ENCODE peak calls at places on chromosome 1, in seven cellular contexts. W, U, R, L, A, F and I are unnamed samples.

GRCh38 chr1:229068266-229069043 is 202.5 kb upstream of the RAB4A start:
- DNase-seq in A (no peak), U (no peak), F (no peak), W (no peak), R (no peak), L (peak; percentile 80), I (no peak)

GRCh38 chr1:215156232-215156631 is 73.7 kb downstream of the KCNK2 start:
- DNase-seq in F (no peak), R (no peak), U (no peak), A (no peak), W (peak; percentile 21), L (no peak), I (peak; percentile 43)

GRCh38 chr1:225814381-225814780 is 4.5 kb downstream of the EPHX1 start:
- DNase-seq in F (no peak), U (peak; percentile 86), A (no peak), L (no peak), W (no peak), R (no peak), I (no peak)

GRCh38 chr1:153548722-153549695 is at the start of gene S100A3:
- DNase-seq in L (no peak), W (peak; percentile 94), R (no peak), U (peak; percentile 95), F (peak; percentile 82), A (no peak), I (peak; percentile 81)

GRCh38 chr1:17791464-17791863 is 36.3 kb downstream of the ACTL8 start:
- DNase-seq in W (no peak), F (no peak), U (peak; percentile 21), R (no peak), L (no peak), A (no peak), I (no peak)

GRCh38 chr1:150968491-150968890 is 6.1 kb downstream of the CERS2 start:
- DNase-seq in U (no peak), L (no peak), W (no peak), A (no peak), R (no peak), F (no peak), I (no peak)

GRCh38 chr1:234972411-234973191 is 156.0 kb downstream of the TOMM20 start:
- DNase-seq in A (no peak), R (peak; percentile 45), L (no peak), F (no peak), W (no peak), U (peak; percentile 78), I (no peak)

GRCh38 chr1:205360166-205360565 is 3.4 kb upstream of the KLHDC8A start:
- DNase-seq in L (no peak), R (no peak), A (no peak), U (no peak), F (no peak), W (no peak), I (no peak)

GRCh38 chr1:232684331-232685105 is 54.6 kb upstream of the SIPA1L2 start:
- DNase-seq in A (no peak), L (no peak), R (no peak), U (no peak), F (no peak), W (peak; percentile 36), I (no peak)

GRCh38 chr1:213618094-213618493 is 369.7 kb upstream of the PROX1 start:
- DNase-seq in L (no peak), F (no peak), W (no peak), U (no peak), R (no peak), A (no peak), I (no peak)

GRCh38 chr1:211524521-211524920 is 32.6 kb upstream of the RD3 start:
- DNase-seq in R (no peak), A (no peak), W (no peak), U (no peak), L (no peak), F (no peak), I (no peak)

GRCh38 chr1:19547814-19548213 is 62.5 kb upstream of the CAPZB start:
- DNase-seq in A (no peak), W (no peak), R (no peak), U (no peak), F (no peak), L (no peak), I (no peak)

GRCh38 chr1:166527752-166528151 is 311.5 kb upstream of the POGK start:
- DNase-seq in U (no peak), L (no peak), W (no peak), F (no peak), R (no peak), A (no peak), I (no peak)

GRCh38 chr1:218669431-218669830 is 324.3 kb downstream of the TGFB2 start:
- DNase-seq in A (no peak), U (no peak), R (no peak), F (no peak), L (no peak), W (peak; percentile 59), I (no peak)

GRCh38 chr1:234698624-234699023 is 88.6 kb upstream of the IRF2BP2 start:
- DNase-seq in R (no peak), L (no peak), F (no peak), U (no peak), W (no peak), A (no peak), I (no peak)

GRCh38 chr1:239723821-239724367 is 337.5 kb downstream of the CHRM3 start:
- DNase-seq in L (no peak), W (no peak), F (no peak), A (no peak), U (no peak), R (no peak), I (no peak)

GRCh38 chr1:185846672-185847440 is 112.7 kb downstream of the HMCN1 start:
- DNase-seq in A (no peak), L (no peak), R (no peak), W (peak; percentile 25), U (no peak), F (no peak), I (no peak)

GRCh38 chr1:161838362-161838761 is 72.2 kb downstream of the ATF6 start:
- DNase-seq in A (no peak), F (no peak), L (no peak), R (no peak), W (no peak), U (no peak), I (no peak)

GRCh38 chr1:15684468-15685283 is 556 bp downstream of the PLEKHM2 start:
- DNase-seq in R (peak; percentile 68), L (no peak), F (no peak), A (no peak), W (peak; percentile 56), U (peak; percentile 91), I (no peak)